ENCODE peak calls at places on chromosomes 4 and X, in six cellular contexts. One of them, this sample, is unnamed. For H3K36me3, the result is how much of the 10 kb centered on the place peaks cover.

GRCh38 chrX:136779346-136779781 is 1.4 kb downstream of the ARHGEF6 start:
- DNase-seq in mucosa of descending colon: no peak
- DNase-seq in K562: no peak
- DNase-seq in Caco-2: no peak
- DNase-seq in uterus: no peak
- DNase-seq in brain microvascular endothelial cell: no peak
- DNase-seq in this sample: no peak

GRCh38 chrX:40097101-40097491 is 662 bp downstream of the BCOR start:
- DNase-seq in mucosa of descending colon: no peak
- DNase-seq in K562: peak
- DNase-seq in Caco-2: no peak
- DNase-seq in uterus: no peak
- DNase-seq in brain microvascular endothelial cell: no peak
- DNase-seq in this sample: no peak

GRCh38 chr4:164087733-164088132 is 593.2 kb downstream of the TMA16 start:
- DNase-seq in mucosa of descending colon: no peak
- DNase-seq in K562: no peak
- DNase-seq in Caco-2: no peak
- DNase-seq in uterus: no peak
- DNase-seq in brain microvascular endothelial cell: no peak
- DNase-seq in this sample: no peak

GRCh38 chr4:76752911-76753494 is 144.9 kb downstream of the SOWAHB start:
- DNase-seq in mucosa of descending colon: no peak
- DNase-seq in K562: no peak
- DNase-seq in Caco-2: no peak
- DNase-seq in uterus: peak
- DNase-seq in brain microvascular endothelial cell: peak
- DNase-seq in this sample: no peak

GRCh38 chr4:156378053-156378665 is 424.5 kb upstream of the CTSO start:
- DNase-seq in mucosa of descending colon: peak
- DNase-seq in K562: no peak
- DNase-seq in Caco-2: no peak
- DNase-seq in uterus: no peak
- DNase-seq in brain microvascular endothelial cell: peak
- DNase-seq in this sample: peak

GRCh38 chrX:7102119-7102518 is 45.4 kb upstream of the STS start:
- DNase-seq in mucosa of descending colon: no peak
- DNase-seq in K562: no peak
- DNase-seq in Caco-2: no peak
- DNase-seq in uterus: no peak
- DNase-seq in brain microvascular endothelial cell: no peak
- DNase-seq in this sample: no peak

GRCh38 chrX:71175531-71175930 is 30.9 kb downstream of the NLGN3 start:
- DNase-seq in mucosa of descending colon: no peak
- DNase-seq in K562: no peak
- DNase-seq in Caco-2: no peak
- DNase-seq in uterus: no peak
- DNase-seq in brain microvascular endothelial cell: no peak
- DNase-seq in this sample: no peak

GRCh38 chr4:187184513-187184912 is 460.9 kb upstream of the FAT1 start:
- DNase-seq in mucosa of descending colon: peak
- DNase-seq in K562: no peak
- DNase-seq in Caco-2: no peak
- DNase-seq in uterus: no peak
- DNase-seq in brain microvascular endothelial cell: no peak
- DNase-seq in this sample: no peak

GRCh38 chr4:165199722-165200121 is 7.6 kb upstream of the KLHL2 start:
- DNase-seq in mucosa of descending colon: no peak
- DNase-seq in K562: no peak
- DNase-seq in Caco-2: no peak
- DNase-seq in uterus: no peak
- DNase-seq in brain microvascular endothelial cell: no peak
- DNase-seq in this sample: no peak

GRCh38 chr4:1204828-1205591 is 32.6 kb upstream of the SPON2 start:
- DNase-seq in mucosa of descending colon: peak
- DNase-seq in K562: no peak
- DNase-seq in Caco-2: no peak
- DNase-seq in uterus: peak
- DNase-seq in brain microvascular endothelial cell: no peak
- DNase-seq in this sample: peak

GRCh38 chr4:73895201-73896177 is 26.3 kb downstream of the CXCL1 start:
- DNase-seq in mucosa of descending colon: peak
- DNase-seq in K562: no peak
- DNase-seq in Caco-2: no peak
- DNase-seq in uterus: no peak
- DNase-seq in brain microvascular endothelial cell: peak
- DNase-seq in this sample: no peak

GRCh38 chr4:130478406-130478805 is 1382.5 kb downstream of the C4orf33 start:
- DNase-seq in mucosa of descending colon: no peak
- DNase-seq in K562: no peak
- DNase-seq in Caco-2: no peak
- DNase-seq in uterus: no peak
- DNase-seq in brain microvascular endothelial cell: peak
- DNase-seq in this sample: no peak

GRCh38 chr4:111806331-111806730 is 338.9 kb upstream of the FAM241A start:
- DNase-seq in mucosa of descending colon: peak
- DNase-seq in K562: no peak
- DNase-seq in Caco-2: peak
- DNase-seq in uterus: no peak
- DNase-seq in brain microvascular endothelial cell: peak
- DNase-seq in this sample: no peak
- TF ChIP-seq CTCF in mucosa of descending colon: no peak
- TF ChIP-seq CTCF in K562: no peak
- TF ChIP-seq CTCF in Caco-2: peak
- TF ChIP-seq CTCF in uterus: no peak
- TF ChIP-seq CTCF in brain microvascular endothelial cell: peak
- TF ChIP-seq CTCF in this sample: no peak

GRCh38 chr4:6092131-6092530 is 73.9 kb upstream of the C4orf50 start:
- DNase-seq in mucosa of descending colon: no peak
- DNase-seq in K562: no peak
- DNase-seq in Caco-2: no peak
- DNase-seq in uterus: no peak
- DNase-seq in brain microvascular endothelial cell: no peak
- DNase-seq in this sample: no peak
- H3K4me3 ChIP-seq in mucosa of descending colon: no peak
- H3K4me3 ChIP-seq in K562: no peak
- H3K4me3 ChIP-seq in Caco-2: no peak
- H3K4me3 ChIP-seq in uterus: no peak
- H3K4me3 ChIP-seq in brain microvascular endothelial cell: no peak
- H3K4me3 ChIP-seq in this sample: no peak

GRCh38 chr4:53455766-53456165 is 78.3 kb downstream of the FIP1L1 start:
- DNase-seq in mucosa of descending colon: no peak
- DNase-seq in K562: no peak
- DNase-seq in Caco-2: peak
- DNase-seq in uterus: no peak
- DNase-seq in brain microvascular endothelial cell: no peak
- DNase-seq in this sample: no peak

GRCh38 chr4:53459548-53459947 is 82.1 kb downstream of the FIP1L1 start:
- DNase-seq in mucosa of descending colon: no peak
- DNase-seq in K562: no peak
- DNase-seq in Caco-2: peak
- DNase-seq in uterus: no peak
- DNase-seq in brain microvascular endothelial cell: peak
- DNase-seq in this sample: no peak

GRCh38 chr4:53461244-53461643 is 83.8 kb downstream of the FIP1L1 start:
- DNase-seq in mucosa of descending colon: no peak
- DNase-seq in K562: no peak
- DNase-seq in Caco-2: no peak
- DNase-seq in uterus: no peak
- DNase-seq in brain microvascular endothelial cell: no peak
- DNase-seq in this sample: no peak

GRCh38 chr4:53453385-53453784 is 75.9 kb downstream of the FIP1L1 start:
- DNase-seq in mucosa of descending colon: no peak
- DNase-seq in K562: no peak
- DNase-seq in Caco-2: no peak
- DNase-seq in uterus: no peak
- DNase-seq in brain microvascular endothelial cell: no peak
- DNase-seq in this sample: no peak

GRCh38 chr4:53456178-53456577 is 78.7 kb downstream of the FIP1L1 start:
- DNase-seq in mucosa of descending colon: no peak
- DNase-seq in K562: no peak
- DNase-seq in Caco-2: no peak
- DNase-seq in uterus: no peak
- DNase-seq in brain microvascular endothelial cell: no peak
- DNase-seq in this sample: no peak
- H3K36me3 ChIP-seq in mucosa of descending colon: under half
- H3K36me3 ChIP-seq in K562: half or more
- H3K36me3 ChIP-seq in Caco-2: under half
- H3K36me3 ChIP-seq in uterus: under half
- H3K36me3 ChIP-seq in brain microvascular endothelial cell: under half
- H3K36me3 ChIP-seq in this sample: half or more

GRCh38 chr4:82467442-82467841 is 37.1 kb downstream of the ENOPH1 start:
- DNase-seq in mucosa of descending colon: no peak
- DNase-seq in K562: no peak
- DNase-seq in Caco-2: no peak
- DNase-seq in uterus: no peak
- DNase-seq in brain microvascular endothelial cell: no peak
- DNase-seq in this sample: no peak

GRCh38 chr4:82473621-82474164 is 43.3 kb downstream of the ENOPH1 start:
- DNase-seq in mucosa of descending colon: no peak
- DNase-seq in K562: no peak
- DNase-seq in Caco-2: no peak
- DNase-seq in uterus: no peak
- DNase-seq in brain microvascular endothelial cell: no peak
- DNase-seq in this sample: no peak

DNA sequence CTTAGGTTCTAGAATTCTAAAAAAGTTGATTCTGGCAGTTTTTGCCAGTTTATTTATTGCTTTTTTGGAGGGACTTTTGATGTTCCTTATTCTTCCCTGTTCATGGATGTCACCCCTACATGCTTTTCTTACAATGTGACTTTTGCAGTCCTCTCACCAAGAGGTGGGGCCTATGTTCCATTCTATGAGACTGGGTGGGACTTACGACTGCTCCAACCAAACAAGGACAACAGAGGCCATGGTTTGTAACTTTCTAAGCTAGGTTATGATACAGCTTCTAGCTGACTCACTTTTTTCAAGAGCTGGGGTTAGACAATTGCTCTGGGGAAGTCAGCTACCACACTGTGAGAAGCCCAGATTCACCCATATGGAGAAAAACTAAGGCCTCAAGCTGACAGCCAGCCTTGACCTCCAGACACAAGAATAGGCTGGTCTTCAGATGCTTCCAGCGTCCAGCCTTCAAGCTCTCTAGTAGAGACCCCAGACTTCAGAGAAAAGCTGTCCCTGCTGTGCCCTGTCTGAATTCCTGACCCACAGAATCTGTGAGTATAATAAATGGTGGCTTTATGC is 39.5 kb downstream of the ENOPH1 start:
- DNase-seq in mucosa of descending colon: no peak
- DNase-seq in K562: no peak
- DNase-seq in Caco-2: no peak
- DNase-seq in uterus: no peak
- DNase-seq in brain microvascular endothelial cell: peak
- DNase-seq in this sample: no peak
- TF ChIP-seq CTCF in mucosa of descending colon: no peak
- TF ChIP-seq CTCF in K562: no peak
- TF ChIP-seq CTCF in Caco-2: no peak
- TF ChIP-seq CTCF in uterus: no peak
- TF ChIP-seq CTCF in brain microvascular endothelial cell: peak
- TF ChIP-seq CTCF in this sample: no peak

This sample was measured in heart right ventricle.